ENCODE peak calls at places on chromosomes 16 and 17, in eight cellular contexts. R, S, E, T, I, X, V and C are unnamed samples.

GRCh38 chr16:86587487-86587886 is 9.1 kb downstream of the FOXL1 start:
- DNase-seq in V (no peak), S (no peak), R (no peak), X (no peak), I (no peak), E (no peak), T (no peak), C (no peak)

GRCh38 chr17:81561494-81561885 is 9.3 kb upstream of the FAAP100 start:
- DNase-seq in S (no peak), X (no peak), R (peak), E (no peak), T (no peak), V (no peak), I (no peak), C (no peak)

GRCh38 chr17:4994081-4994595 is 3.2 kb downstream of the INCA1 start:
- DNase-seq in S (no peak), R (no peak), E (no peak), X (no peak), V (no peak), T (no peak), I (no peak), C (no peak)

GRCh38 chr17:50271173-50271750 is 3.0 kb upstream of the TMEM92 start:
- DNase-seq in I (no peak), E (no peak), T (no peak), V (no peak), S (no peak), X (no peak), R (no peak), C (no peak)

GRCh38 chr17:12588531-12588930 is 77.2 kb upstream of the MYOCD start:
- DNase-seq in S (no peak), T (no peak), I (no peak), X (no peak), E (no peak), V (no peak), R (no peak), C (no peak)

GRCh38 chr17:57999496-58000017 is 7.5 kb downstream of the SRSF1 start:
- DNase-seq in T (peak), R (peak), V (peak), I (no peak), X (no peak), E (no peak), S (peak), C (no peak)

GRCh38 chr17:61504697-61505096 is 52.5 kb downstream of the TBX4 start:
- DNase-seq in T (no peak), V (no peak), X (no peak), E (no peak), R (peak), I (no peak), S (no peak), C (no peak)

GRCh38 chr17:48139948-48140347 is 32.4 kb downstream of the SNX11 start:
- DNase-seq in I (no peak), S (no peak), X (no peak), E (no peak), V (peak), R (no peak), T (no peak), C (no peak)

GRCh38 chr17:29747660-29748059 is 124.9 kb upstream of the CORO6 start:
- DNase-seq in E (no peak), X (no peak), T (peak), R (no peak), V (no peak), S (no peak), I (no peak), C (no peak)

GRCh38 chr16:56538331-56538730 is 18.5 kb upstream of the BBS2 start:
- DNase-seq in X (no peak), S (no peak), R (no peak), E (no peak), T (no peak), I (no peak), V (no peak), C (no peak)

GRCh38 chr17:38885728-38886642 is 16.1 kb downstream of the LASP1 start:
- DNase-seq in T (peak), V (no peak), E (peak), X (peak), S (no peak), I (no peak), R (peak), C (peak)

GRCh38 chr17:41864498-41864836 is 756 bp downstream of the KLHL11 start:
- DNase-seq in X (no peak), V (no peak), E (no peak), I (no peak), S (no peak), R (no peak), T (no peak), C (no peak)

GRCh38 chr17:83185023-83186002 is 105.9 kb downstream of the METRNL start:
- DNase-seq in S (no peak), X (no peak), R (no peak), I (no peak), V (no peak), T (no peak), E (no peak), C (peak)

GRCh38 chr17:52306314-52306713 is 147.8 kb upstream of the CA10 start:
- DNase-seq in R (no peak), E (no peak), S (no peak), X (no peak), I (no peak), V (no peak), T (no peak), C (no peak)